ENCODE peak calls at places on chromosomes 2 and 18, in six cellular contexts. One of them, this sample, is unnamed.

GRCh38 chr2:208320686-208321085 is 54.6 kb downstream of the PIKFYVE start:
- DNase-seq in GM12891: no peak
- DNase-seq in heart left ventricle: peak
- DNase-seq in IMR-90: no peak
- DNase-seq in Peyer's patch: peak
- DNase-seq in ovary: peak
- DNase-seq in this sample: no peak

GRCh38 chr2:85791704-85792565 is 38.1 kb downstream of the ATOH8 start:
- DNase-seq in IMR-90: no peak
- DNase-seq in Peyer's patch: no peak
- DNase-seq in ovary: peak
- DNase-seq in heart left ventricle: peak
- DNase-seq in GM12891: no peak
- DNase-seq in this sample: no peak

GRCh38 chr2:224086226-224086911 is 47.3 kb upstream of the SERPINE2 start:
- DNase-seq in ovary: no peak
- DNase-seq in heart left ventricle: no peak
- DNase-seq in GM12891: no peak
- DNase-seq in IMR-90: peak
- DNase-seq in Peyer's patch: no peak
- DNase-seq in this sample: peak

GRCh38 chr2:5520352-5520996 is 171.7 kb upstream of the SOX11 start:
- DNase-seq in heart left ventricle: peak
- DNase-seq in GM12891: no peak
- DNase-seq in IMR-90: peak
- DNase-seq in ovary: no peak
- DNase-seq in Peyer's patch: no peak
- DNase-seq in this sample: no peak

GRCh38 chr18:28995319-28995718 is 818.4 kb upstream of the CDH2 start:
- DNase-seq in GM12891: no peak
- DNase-seq in heart left ventricle: no peak
- DNase-seq in Peyer's patch: no peak
- DNase-seq in IMR-90: peak
- DNase-seq in ovary: no peak
- DNase-seq in this sample: no peak

GRCh38 chr2:72676341-72677025 is 149.3 kb downstream of the EXOC6B start:
- DNase-seq in GM12891: no peak
- DNase-seq in heart left ventricle: no peak
- DNase-seq in IMR-90: peak
- DNase-seq in Peyer's patch: no peak
- DNase-seq in ovary: no peak
- DNase-seq in this sample: no peak

GRCh38 chr2:172434821-172435607 is 7.6 kb downstream of the ITGA6 start:
- DNase-seq in heart left ventricle: no peak
- DNase-seq in Peyer's patch: no peak
- DNase-seq in IMR-90: peak
- DNase-seq in GM12891: no peak
- DNase-seq in ovary: no peak
- DNase-seq in this sample: no peak

GRCh38 chr2:230879271-230879882 is 14.6 kb downstream of the ITM2C start:
- DNase-seq in GM12891: no peak
- DNase-seq in heart left ventricle: peak
- DNase-seq in ovary: no peak
- DNase-seq in IMR-90: no peak
- DNase-seq in Peyer's patch: no peak
- DNase-seq in this sample: no peak

GRCh38 chr2:132715554-132715953 is 45.5 kb upstream of the LYPD1 start:
- DNase-seq in IMR-90: no peak
- DNase-seq in GM12891: no peak
- DNase-seq in ovary: no peak
- DNase-seq in Peyer's patch: no peak
- DNase-seq in heart left ventricle: no peak
- DNase-seq in this sample: no peak

GRCh38 chr2:17803492-17803891 is 12.8 kb upstream of the MSGN1 start:
- DNase-seq in GM12891: no peak
- DNase-seq in ovary: no peak
- DNase-seq in Peyer's patch: no peak
- DNase-seq in heart left ventricle: no peak
- DNase-seq in IMR-90: no peak
- DNase-seq in this sample: no peak

GRCh38 chr2:152609174-152609573 is 108.1 kb downstream of the PRPF40A start:
- DNase-seq in Peyer's patch: no peak
- DNase-seq in GM12891: no peak
- DNase-seq in IMR-90: no peak
- DNase-seq in ovary: no peak
- DNase-seq in heart left ventricle: no peak
- DNase-seq in this sample: no peak

GRCh38 chr18:74511823-74512222 is 15.7 kb downstream of the CNDP2 start:
- DNase-seq in ovary: no peak
- DNase-seq in heart left ventricle: no peak
- DNase-seq in Peyer's patch: no peak
- DNase-seq in IMR-90: no peak
- DNase-seq in GM12891: no peak
- DNase-seq in this sample: no peak

GRCh38 chr2:46171441-46171953 is 125.7 kb upstream of the EPAS1 start:
- DNase-seq in ovary: no peak
- DNase-seq in GM12891: no peak
- DNase-seq in Peyer's patch: no peak
- DNase-seq in heart left ventricle: no peak
- DNase-seq in IMR-90: peak
- DNase-seq in this sample: no peak

GRCh38 chr18:49008716-49009115 is 58.0 kb upstream of the SMAD7 start:
- DNase-seq in IMR-90: no peak
- DNase-seq in Peyer's patch: no peak
- DNase-seq in GM12891: no peak
- DNase-seq in heart left ventricle: peak
- DNase-seq in ovary: no peak
- DNase-seq in this sample: no peak

GRCh38 chr2:172921538-172922236 is 154.0 kb upstream of the MAP3K20 start:
- DNase-seq in IMR-90: peak
- DNase-seq in ovary: no peak
- DNase-seq in GM12891: no peak
- DNase-seq in heart left ventricle: no peak
- DNase-seq in Peyer's patch: no peak
- DNase-seq in this sample: no peak

GRCh38 chr2:159615936-159616733 is at the start of gene BAZ2B:
- DNase-seq in heart left ventricle: no peak
- DNase-seq in IMR-90: peak
- DNase-seq in Peyer's patch: peak
- DNase-seq in GM12891: no peak
- DNase-seq in ovary: no peak
- DNase-seq in this sample: peak

GRCh38 chr18:63192885-63193349 is 126.7 kb downstream of the BCL2 start:
- DNase-seq in heart left ventricle: no peak
- DNase-seq in Peyer's patch: no peak
- DNase-seq in IMR-90: no peak
- DNase-seq in GM12891: no peak
- DNase-seq in ovary: no peak
- DNase-seq in this sample: peak

GRCh38 chr2:239830718-239831271 is 194.3 kb downstream of the NDUFA10 start:
- DNase-seq in IMR-90: no peak
- DNase-seq in heart left ventricle: peak
- DNase-seq in Peyer's patch: peak
- DNase-seq in GM12891: no peak
- DNase-seq in ovary: peak
- DNase-seq in this sample: no peak

GRCh38 chr18:76495435-76496199 is 575 bp upstream of the ZNF516 start:
- DNase-seq in ovary: peak
- DNase-seq in IMR-90: peak
- DNase-seq in Peyer's patch: no peak
- DNase-seq in heart left ventricle: peak
- DNase-seq in GM12891: no peak
- DNase-seq in this sample: peak
- TF ChIP-seq POLR2A in ovary: peak
- TF ChIP-seq POLR2A in IMR-90: peak
- TF ChIP-seq POLR2A in Peyer's patch: peak
- TF ChIP-seq POLR2A in heart left ventricle: no peak
- TF ChIP-seq POLR2A in GM12891: peak
- TF ChIP-seq POLR2A in this sample: peak

DNA sequence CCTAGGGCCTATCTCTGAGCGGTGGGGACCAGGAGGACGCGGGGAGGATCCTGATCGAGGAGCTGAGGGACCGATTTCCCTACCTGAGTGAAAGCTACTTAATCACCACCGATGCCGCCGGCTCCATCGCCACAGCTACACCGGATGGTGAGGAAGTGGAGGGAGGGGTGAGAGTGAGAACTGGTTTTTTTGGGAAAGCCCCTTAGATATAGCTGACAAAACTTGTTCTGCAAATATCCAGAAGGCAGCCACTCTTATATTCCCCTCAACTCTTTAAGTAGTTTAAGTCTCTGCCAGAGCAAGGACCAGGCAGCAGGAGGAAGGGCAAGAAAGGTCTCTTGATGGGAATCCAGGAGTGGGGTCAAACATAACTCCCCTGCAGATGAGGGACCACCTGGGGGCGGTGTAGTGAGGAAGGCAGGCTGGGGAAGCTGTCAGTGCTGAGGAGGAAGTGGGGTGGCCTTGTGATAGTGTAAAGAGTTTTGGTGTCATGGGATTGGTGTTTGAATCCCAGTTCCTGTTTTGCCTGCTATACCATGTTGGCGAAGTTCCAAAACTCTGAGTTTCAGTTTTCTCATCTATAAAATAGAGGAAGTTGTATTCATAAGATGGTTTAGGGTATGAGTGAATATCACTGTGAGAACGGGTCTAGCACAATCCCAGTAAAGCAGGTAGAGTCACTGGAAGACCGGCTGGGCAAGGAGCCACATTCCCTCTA is 3.4 kb downstream of the NAGK start:
- DNase-seq in Peyer's patch: peak
- DNase-seq in ovary: no peak
- DNase-seq in GM12891: peak
- DNase-seq in IMR-90: no peak
- DNase-seq in heart left ventricle: no peak
- DNase-seq in this sample: peak
- TF ChIP-seq POLR2A in Peyer's patch: no peak
- TF ChIP-seq POLR2A in ovary: no peak
- TF ChIP-seq POLR2A in GM12891: peak
- TF ChIP-seq POLR2A in IMR-90: no peak
- TF ChIP-seq POLR2A in heart left ventricle: no peak
- TF ChIP-seq POLR2A in this sample: no peak

DNA sequence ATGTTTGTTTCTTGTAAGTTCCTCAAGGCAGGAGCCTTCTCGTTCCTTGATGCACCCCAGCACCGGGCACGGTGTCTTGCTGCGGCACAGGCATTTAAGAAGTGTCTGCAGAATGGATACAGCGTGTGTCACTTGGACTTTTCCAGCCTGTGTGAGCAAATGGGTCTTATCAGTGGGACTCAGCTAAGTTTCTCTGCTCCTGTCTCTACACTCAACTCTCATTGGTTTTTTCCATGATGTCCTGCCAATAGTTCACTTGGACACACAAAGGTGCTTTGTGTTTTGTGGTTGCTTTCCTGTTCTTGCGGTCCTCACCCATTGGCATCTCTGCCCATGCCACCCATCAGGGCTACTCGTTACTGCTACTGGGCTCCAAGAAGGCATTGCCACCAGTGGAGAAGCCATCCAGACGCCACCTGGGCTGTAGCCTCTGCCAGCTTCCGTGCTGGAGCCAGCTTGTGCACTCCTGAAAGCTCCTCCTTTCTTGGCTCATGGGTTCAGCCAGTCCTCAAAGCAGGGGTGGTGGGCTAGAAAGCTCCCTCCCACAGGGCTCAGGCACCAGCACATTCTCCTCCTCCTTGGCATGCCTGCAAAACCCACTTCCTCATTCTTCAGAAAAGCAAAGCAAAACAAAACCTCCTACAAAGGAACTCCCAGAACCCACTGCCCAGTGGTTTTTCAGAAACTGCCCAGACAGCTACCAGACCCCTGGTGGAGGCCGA is 41.4 kb downstream of the IL1R2 start:
- DNase-seq in ovary: peak
- DNase-seq in IMR-90: peak
- DNase-seq in heart left ventricle: peak
- DNase-seq in GM12891: no peak
- DNase-seq in Peyer's patch: peak
- DNase-seq in this sample: no peak
- TF ChIP-seq POLR2A in ovary: no peak
- TF ChIP-seq POLR2A in IMR-90: no peak
- TF ChIP-seq POLR2A in heart left ventricle: no peak
- TF ChIP-seq POLR2A in GM12891: no peak
- TF ChIP-seq POLR2A in Peyer's patch: no peak
- TF ChIP-seq POLR2A in this sample: no peak

GRCh38 chr2:170929686-170930050 is 615 bp downstream of the GORASP2 start:
- DNase-seq in ovary: peak
- DNase-seq in Peyer's patch: peak
- DNase-seq in IMR-90: peak
- DNase-seq in heart left ventricle: peak
- DNase-seq in GM12891: no peak
- DNase-seq in this sample: peak

GRCh38 chr2:170928036-170928823 is 823 bp upstream of the GORASP2 start:
- DNase-seq in GM12891: no peak
- DNase-seq in IMR-90: peak
- DNase-seq in Peyer's patch: no peak
- DNase-seq in ovary: peak
- DNase-seq in heart left ventricle: no peak
- DNase-seq in this sample: peak

GRCh38 chr2:170932166-170932565 is 3.1 kb downstream of the GORASP2 start:
- DNase-seq in IMR-90: no peak
- DNase-seq in ovary: no peak
- DNase-seq in Peyer's patch: no peak
- DNase-seq in heart left ventricle: no peak
- DNase-seq in GM12891: no peak
- DNase-seq in this sample: no peak

GRCh38 chr2:170928824-170929685 is at the start of gene GORASP2:
- DNase-seq in heart left ventricle: peak
- DNase-seq in IMR-90: peak
- DNase-seq in Peyer's patch: peak
- DNase-seq in GM12891: peak
- DNase-seq in ovary: peak
- DNase-seq in this sample: peak

GRCh38 chr2:170930132-170931109 is 1.4 kb downstream of the GORASP2 start:
- DNase-seq in Peyer's patch: peak
- DNase-seq in GM12891: peak
- DNase-seq in IMR-90: peak
- DNase-seq in heart left ventricle: no peak
- DNase-seq in ovary: no peak
- DNase-seq in this sample: peak
- TF ChIP-seq POLR2A in Peyer's patch: no peak
- TF ChIP-seq POLR2A in GM12891: peak
- TF ChIP-seq POLR2A in IMR-90: no peak
- TF ChIP-seq POLR2A in heart left ventricle: no peak
- TF ChIP-seq POLR2A in ovary: no peak
- TF ChIP-seq POLR2A in this sample: peak

GRCh38 chr2:38194751-38195150 is 118.8 kb upstream of the CYP1B1 start:
- DNase-seq in heart left ventricle: no peak
- DNase-seq in ovary: no peak
- DNase-seq in GM12891: no peak
- DNase-seq in Peyer's patch: no peak
- DNase-seq in IMR-90: no peak
- DNase-seq in this sample: no peak
- TF ChIP-seq POLR2A in heart left ventricle: no peak
- TF ChIP-seq POLR2A in ovary: no peak
- TF ChIP-seq POLR2A in GM12891: no peak
- TF ChIP-seq POLR2A in Peyer's patch: no peak
- TF ChIP-seq POLR2A in IMR-90: no peak
- TF ChIP-seq POLR2A in this sample: no peak

This sample was measured in erythroblast.